ENCODE peak calls at places on chromosome 11, in nine cellular contexts. One of them, this sample, is unnamed.

GRCh38 chr11:119759324-119759723 is 30.3 kb upstream of the NECTIN1 start:
- DNase-seq in HCT116: peak
- DNase-seq in right atrium auricular region: no peak
- DNase-seq in A549: no peak
- DNase-seq in kidney: no peak
- DNase-seq in tibial nerve: no peak
- DNase-seq in effector memory CD4-positive, alpha-beta T cell: no peak
- DNase-seq in substantia nigra: no peak
- DNase-seq in fibroblast of lung: peak
- DNase-seq in this sample: no peak

GRCh38 chr11:10725114-10725906 is 25.7 kb upstream of the CTR9 start:
- DNase-seq in fibroblast of lung: peak
- DNase-seq in HCT116: peak
- DNase-seq in right atrium auricular region: no peak
- DNase-seq in tibial nerve: no peak
- DNase-seq in A549: no peak
- DNase-seq in effector memory CD4-positive, alpha-beta T cell: no peak
- DNase-seq in kidney: no peak
- DNase-seq in substantia nigra: no peak
- DNase-seq in this sample: no peak

GRCh38 chr11:117456027-117456720 is 128.5 kb downstream of the CEP164 start:
- DNase-seq in fibroblast of lung: no peak
- DNase-seq in effector memory CD4-positive, alpha-beta T cell: no peak
- DNase-seq in tibial nerve: no peak
- DNase-seq in kidney: no peak
- DNase-seq in substantia nigra: no peak
- DNase-seq in A549: no peak
- DNase-seq in right atrium auricular region: no peak
- DNase-seq in HCT116: no peak
- DNase-seq in this sample: no peak

GRCh38 chr11:45795379-45795778 is 9.6 kb upstream of the SLC35C1 start:
- DNase-seq in effector memory CD4-positive, alpha-beta T cell: no peak
- DNase-seq in right atrium auricular region: peak
- DNase-seq in A549: no peak
- DNase-seq in HCT116: no peak
- DNase-seq in fibroblast of lung: no peak
- DNase-seq in tibial nerve: no peak
- DNase-seq in kidney: no peak
- DNase-seq in substantia nigra: no peak
- DNase-seq in this sample: no peak

GRCh38 chr11:95788921-95789505 is 569 bp downstream of the FAM76B start:
- DNase-seq in fibroblast of lung: peak
- DNase-seq in HCT116: no peak
- DNase-seq in A549: peak
- DNase-seq in substantia nigra: no peak
- DNase-seq in effector memory CD4-positive, alpha-beta T cell: no peak
- DNase-seq in tibial nerve: no peak
- DNase-seq in right atrium auricular region: no peak
- DNase-seq in kidney: no peak
- DNase-seq in this sample: no peak

GRCh38 chr11:62409831-62410230 is 9.0 kb upstream of the SCGB1A1 start:
- DNase-seq in right atrium auricular region: no peak
- DNase-seq in effector memory CD4-positive, alpha-beta T cell: no peak
- DNase-seq in fibroblast of lung: no peak
- DNase-seq in A549: no peak
- DNase-seq in HCT116: no peak
- DNase-seq in tibial nerve: no peak
- DNase-seq in kidney: no peak
- DNase-seq in substantia nigra: no peak
- DNase-seq in this sample: no peak

GRCh38 chr11:126477526-126478275 is 122.2 kb downstream of the ST3GAL4 start:
- DNase-seq in fibroblast of lung: no peak
- DNase-seq in effector memory CD4-positive, alpha-beta T cell: no peak
- DNase-seq in tibial nerve: no peak
- DNase-seq in A549: no peak
- DNase-seq in HCT116: no peak
- DNase-seq in substantia nigra: no peak
- DNase-seq in right atrium auricular region: no peak
- DNase-seq in kidney: no peak
- DNase-seq in this sample: no peak

GRCh38 chr11:75717608-75718403 is at the start of gene MOGAT2:
- DNase-seq in fibroblast of lung: no peak
- DNase-seq in kidney: no peak
- DNase-seq in substantia nigra: no peak
- DNase-seq in tibial nerve: no peak
- DNase-seq in A549: no peak
- DNase-seq in effector memory CD4-positive, alpha-beta T cell: no peak
- DNase-seq in right atrium auricular region: peak
- DNase-seq in HCT116: no peak
- DNase-seq in this sample: no peak

GRCh38 chr11:16805942-16806341 is 67.5 kb downstream of the C11orf58 start:
- DNase-seq in A549: no peak
- DNase-seq in substantia nigra: no peak
- DNase-seq in kidney: no peak
- DNase-seq in effector memory CD4-positive, alpha-beta T cell: no peak
- DNase-seq in fibroblast of lung: peak
- DNase-seq in tibial nerve: no peak
- DNase-seq in right atrium auricular region: no peak
- DNase-seq in HCT116: no peak
- DNase-seq in this sample: no peak

GRCh38 chr11:120057595-120058581 is 80.0 kb downstream of the TRIM29 start:
- DNase-seq in effector memory CD4-positive, alpha-beta T cell: no peak
- DNase-seq in fibroblast of lung: peak
- DNase-seq in HCT116: peak
- DNase-seq in right atrium auricular region: peak
- DNase-seq in kidney: no peak
- DNase-seq in substantia nigra: no peak
- DNase-seq in A549: no peak
- DNase-seq in tibial nerve: no peak
- DNase-seq in this sample: no peak

GRCh38 chr11:41498726-41499125 is 39.3 kb upstream of the LRRC4C start:
- DNase-seq in HCT116: no peak
- DNase-seq in right atrium auricular region: no peak
- DNase-seq in A549: no peak
- DNase-seq in effector memory CD4-positive, alpha-beta T cell: no peak
- DNase-seq in tibial nerve: no peak
- DNase-seq in substantia nigra: no peak
- DNase-seq in kidney: no peak
- DNase-seq in fibroblast of lung: peak
- DNase-seq in this sample: no peak

GRCh38 chr11:65829459-65829858 is 4.3 kb upstream of the SNX32 start:
- DNase-seq in A549: no peak
- DNase-seq in fibroblast of lung: no peak
- DNase-seq in effector memory CD4-positive, alpha-beta T cell: no peak
- DNase-seq in substantia nigra: no peak
- DNase-seq in kidney: no peak
- DNase-seq in HCT116: no peak
- DNase-seq in tibial nerve: no peak
- DNase-seq in right atrium auricular region: no peak
- DNase-seq in this sample: no peak

GRCh38 chr11:47241740-47242400 is 6.7 kb downstream of the ACP2 start:
- DNase-seq in A549: no peak
- DNase-seq in kidney: no peak
- DNase-seq in tibial nerve: no peak
- DNase-seq in right atrium auricular region: no peak
- DNase-seq in substantia nigra: no peak
- DNase-seq in fibroblast of lung: peak
- DNase-seq in effector memory CD4-positive, alpha-beta T cell: no peak
- DNase-seq in HCT116: no peak
- DNase-seq in this sample: no peak

DNA sequence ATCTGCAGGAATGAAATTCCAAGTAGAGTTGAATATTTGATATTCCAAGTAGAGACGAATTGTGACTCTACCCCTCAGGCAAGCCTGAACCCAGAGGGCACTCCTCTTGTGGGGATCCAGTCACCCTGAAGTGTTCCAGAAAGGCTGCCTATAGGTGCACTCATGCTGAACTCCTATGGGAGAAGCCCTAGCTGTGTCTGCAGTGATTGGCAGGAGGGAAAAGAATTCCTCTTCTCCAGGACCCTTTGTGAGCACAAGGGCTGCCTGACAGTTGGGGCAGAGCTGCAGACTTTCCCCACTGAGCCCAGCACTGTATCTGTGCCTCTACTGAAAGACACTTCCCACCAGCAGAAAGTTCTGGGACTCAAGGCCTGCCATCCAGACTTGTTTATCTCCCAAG is 35.0 kb downstream of the BBOX1 start:
- DNase-seq in fibroblast of lung: no peak
- DNase-seq in right atrium auricular region: no peak
- DNase-seq in tibial nerve: no peak
- DNase-seq in substantia nigra: no peak
- DNase-seq in A549: no peak
- DNase-seq in HCT116: no peak
- DNase-seq in kidney: no peak
- DNase-seq in effector memory CD4-positive, alpha-beta T cell: no peak
- DNase-seq in this sample: no peak
- H3K27ac ChIP-seq in fibroblast of lung: no peak
- H3K27ac ChIP-seq in right atrium auricular region: no peak
- H3K27ac ChIP-seq in tibial nerve: no peak
- H3K27ac ChIP-seq in substantia nigra: no peak
- H3K27ac ChIP-seq in A549: no peak
- H3K27ac ChIP-seq in HCT116: no peak
- H3K27ac ChIP-seq in kidney: no peak
- H3K27ac ChIP-seq in effector memory CD4-positive, alpha-beta T cell: no peak
- H3K27ac ChIP-seq in this sample: no peak

DNA sequence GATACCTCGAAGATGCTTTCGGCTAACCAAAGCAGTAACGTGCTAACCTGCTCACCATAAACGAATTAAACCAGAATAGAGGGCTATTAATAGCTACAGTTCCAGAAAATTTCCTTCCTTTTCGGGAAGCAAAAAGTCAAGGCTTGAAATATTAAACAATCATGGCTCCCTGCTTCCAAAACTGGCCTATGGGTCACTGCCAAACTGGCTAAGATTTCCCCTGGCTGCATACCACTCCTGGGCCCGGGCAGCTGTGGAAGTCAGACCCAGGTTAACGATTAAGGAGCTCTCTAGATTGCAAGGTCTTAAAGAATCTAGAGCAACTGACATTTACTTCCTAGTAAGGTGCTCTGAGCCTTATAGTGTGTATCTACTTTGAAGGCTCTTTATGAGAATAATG is 1.7 kb downstream of the AMOTL1 start:
- DNase-seq in tibial nerve: no peak
- DNase-seq in kidney: no peak
- DNase-seq in HCT116: no peak
- DNase-seq in substantia nigra: no peak
- DNase-seq in right atrium auricular region: no peak
- DNase-seq in effector memory CD4-positive, alpha-beta T cell: no peak
- DNase-seq in A549: no peak
- DNase-seq in fibroblast of lung: no peak
- DNase-seq in this sample: no peak
- H3K27ac ChIP-seq in tibial nerve: peak
- H3K27ac ChIP-seq in kidney: peak
- H3K27ac ChIP-seq in HCT116: no peak
- H3K27ac ChIP-seq in substantia nigra: no peak
- H3K27ac ChIP-seq in right atrium auricular region: peak
- H3K27ac ChIP-seq in effector memory CD4-positive, alpha-beta T cell: no peak
- H3K27ac ChIP-seq in A549: no peak
- H3K27ac ChIP-seq in fibroblast of lung: peak
- H3K27ac ChIP-seq in this sample: no peak

GRCh38 chr11:468036-468435 is 18.0 kb downstream of the PTDSS2 start:
- DNase-seq in kidney: no peak
- DNase-seq in substantia nigra: no peak
- DNase-seq in right atrium auricular region: no peak
- DNase-seq in A549: no peak
- DNase-seq in tibial nerve: no peak
- DNase-seq in HCT116: no peak
- DNase-seq in effector memory CD4-positive, alpha-beta T cell: no peak
- DNase-seq in fibroblast of lung: no peak
- DNase-seq in this sample: no peak
- H3K27ac ChIP-seq in kidney: peak
- H3K27ac ChIP-seq in substantia nigra: peak
- H3K27ac ChIP-seq in right atrium auricular region: peak
- H3K27ac ChIP-seq in A549: no peak
- H3K27ac ChIP-seq in tibial nerve: no peak
- H3K27ac ChIP-seq in HCT116: no peak
- H3K27ac ChIP-seq in effector memory CD4-positive, alpha-beta T cell: no peak
- H3K27ac ChIP-seq in fibroblast of lung: no peak
- H3K27ac ChIP-seq in this sample: peak

GRCh38 chr11:110331626-110332025 is 35.2 kb upstream of the RDX start:
- DNase-seq in tibial nerve: no peak
- DNase-seq in effector memory CD4-positive, alpha-beta T cell: no peak
- DNase-seq in kidney: no peak
- DNase-seq in substantia nigra: no peak
- DNase-seq in right atrium auricular region: no peak
- DNase-seq in A549: no peak
- DNase-seq in fibroblast of lung: no peak
- DNase-seq in HCT116: no peak
- DNase-seq in this sample: no peak

GRCh38 chr11:110323786-110324185 is 27.4 kb upstream of the RDX start:
- DNase-seq in effector memory CD4-positive, alpha-beta T cell: no peak
- DNase-seq in kidney: no peak
- DNase-seq in fibroblast of lung: no peak
- DNase-seq in substantia nigra: no peak
- DNase-seq in tibial nerve: no peak
- DNase-seq in HCT116: no peak
- DNase-seq in A549: no peak
- DNase-seq in right atrium auricular region: no peak
- DNase-seq in this sample: no peak

GRCh38 chr11:110329441-110329840 is 33.0 kb upstream of the RDX start:
- DNase-seq in A549: no peak
- DNase-seq in effector memory CD4-positive, alpha-beta T cell: no peak
- DNase-seq in substantia nigra: no peak
- DNase-seq in kidney: no peak
- DNase-seq in right atrium auricular region: no peak
- DNase-seq in fibroblast of lung: no peak
- DNase-seq in tibial nerve: no peak
- DNase-seq in HCT116: no peak
- DNase-seq in this sample: no peak

GRCh38 chr11:110327508-110327907 is 31.1 kb upstream of the RDX start:
- DNase-seq in kidney: no peak
- DNase-seq in effector memory CD4-positive, alpha-beta T cell: no peak
- DNase-seq in fibroblast of lung: no peak
- DNase-seq in substantia nigra: no peak
- DNase-seq in tibial nerve: no peak
- DNase-seq in HCT116: no peak
- DNase-seq in A549: no peak
- DNase-seq in right atrium auricular region: no peak
- DNase-seq in this sample: no peak
- H3K27ac ChIP-seq in kidney: no peak
- H3K27ac ChIP-seq in effector memory CD4-positive, alpha-beta T cell: no peak
- H3K27ac ChIP-seq in fibroblast of lung: no peak
- H3K27ac ChIP-seq in substantia nigra: no peak
- H3K27ac ChIP-seq in tibial nerve: no peak
- H3K27ac ChIP-seq in HCT116: peak
- H3K27ac ChIP-seq in A549: no peak
- H3K27ac ChIP-seq in right atrium auricular region: no peak
- H3K27ac ChIP-seq in this sample: no peak

DNA sequence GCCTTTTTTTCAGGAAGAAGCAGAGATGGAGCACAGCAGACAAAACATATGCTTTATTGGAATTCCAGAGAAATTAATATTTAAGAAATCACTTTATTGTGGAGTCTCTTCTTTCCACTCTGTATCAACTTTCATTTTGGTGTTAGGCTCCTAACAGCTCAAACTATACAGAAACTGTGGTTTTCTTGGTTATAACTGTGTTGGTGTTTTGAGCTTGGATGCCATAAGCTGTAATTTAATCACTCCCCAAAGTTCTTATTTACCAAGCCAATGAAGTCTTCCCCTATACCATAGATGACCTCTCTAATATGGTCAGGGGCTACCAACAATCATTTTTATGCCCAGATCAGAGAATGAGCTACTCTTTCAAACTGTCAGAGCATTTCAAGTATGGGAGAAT is 90.0 kb downstream of the EXT2 start:
- DNase-seq in tibial nerve: no peak
- DNase-seq in fibroblast of lung: no peak
- DNase-seq in HCT116: no peak
- DNase-seq in substantia nigra: no peak
- DNase-seq in effector memory CD4-positive, alpha-beta T cell: no peak
- DNase-seq in A549: no peak
- DNase-seq in kidney: no peak
- DNase-seq in right atrium auricular region: no peak
- DNase-seq in this sample: no peak
- H3K27ac ChIP-seq in tibial nerve: no peak
- H3K27ac ChIP-seq in fibroblast of lung: no peak
- H3K27ac ChIP-seq in HCT116: no peak
- H3K27ac ChIP-seq in substantia nigra: no peak
- H3K27ac ChIP-seq in effector memory CD4-positive, alpha-beta T cell: no peak
- H3K27ac ChIP-seq in A549: no peak
- H3K27ac ChIP-seq in kidney: no peak
- H3K27ac ChIP-seq in right atrium auricular region: no peak
- H3K27ac ChIP-seq in this sample: no peak